ENCODE peak calls at places on chromosomes 11 and 22, in nine cellular contexts. M is Caco-2; O is hepatocyte; S is pancreas; I is thoracic aorta; K is islet precursor cell; N is skeletal muscle cell; V is heart left ventricle; Q is stimulated activated CD4-positive, alpha-beta T cell treated with anti-CD3 and anti-CD28 coated beads, Interleukin-12 subunit alpha, Interleukin-12 subunit beta, amount 100 ng/mL, for 24 hours. H is an unnamed sample.

GRCh38 chr11:86660011-86660595 is 12.3 kb downstream of the ME3 start:
- DNase-seq in M (no peak), I (no peak), O (no peak), V (no peak), S (no peak), Q (no peak), N (peak), K (no peak), H (no peak)

GRCh38 chr11:86606270-86606848 is 66.1 kb downstream of the ME3 start:
- DNase-seq in N (no peak), K (peak), S (no peak), O (no peak), I (no peak), Q (no peak), M (no peak), V (no peak), H (no peak)

GRCh38 chr22:37661160-37661924 is 2.8 kb downstream of the PDXP start:
- DNase-seq in Q (no peak), I (no peak), O (peak), M (no peak), S (peak), V (no peak), N (no peak), K (peak), H (no peak)

GRCh38 chr11:13040969-13041561 is 31.9 kb downstream of the RASSF10 start:
- DNase-seq in O (no peak), K (no peak), S (no peak), M (no peak), N (no peak), I (no peak), V (no peak), Q (no peak), H (peak)

GRCh38 chr11:2313051-2313951 is 11.5 kb downstream of the TSPAN32 start:
- DNase-seq in O (no peak), V (peak), K (no peak), N (no peak), M (peak), Q (no peak), S (no peak), I (no peak), H (no peak)

GRCh38 chr11:8735094-8735493 is 52.5 kb downstream of the RPL27A start:
- DNase-seq in K (no peak), I (no peak), O (no peak), N (no peak), Q (no peak), S (no peak), M (no peak), V (no peak), H (no peak)

GRCh38 chr11:20397281-20397680 is 9.8 kb downstream of the PRMT3 start:
- DNase-seq in Q (no peak), K (no peak), O (peak), V (no peak), I (no peak), M (no peak), S (no peak), N (peak), H (peak)

GRCh38 chr11:116913000-116913399 is 75.6 kb upstream of the APOA1 start:
- DNase-seq in Q (no peak), O (no peak), M (no peak), I (no peak), K (no peak), V (no peak), N (peak), S (no peak), H (no peak)

GRCh38 chr11:9923280-9923679 is 259.4 kb downstream of the SWAP70 start:
- DNase-seq in I (no peak), N (no peak), Q (no peak), M (no peak), S (no peak), K (no peak), O (no peak), V (no peak), H (no peak)

GRCh38 chr11:126702987-126703386 is 297.6 kb downstream of the KIRREL3 start:
- DNase-seq in O (no peak), I (no peak), S (no peak), Q (no peak), M (no peak), K (peak), N (no peak), V (no peak), H (no peak)

GRCh38 chr22:19022755-19023154 is 86.7 kb upstream of the PRODH start:
- DNase-seq in I (no peak), M (no peak), V (no peak), K (no peak), O (no peak), N (no peak), S (no peak), Q (no peak), H (no peak)

GRCh38 chr11:75347781-75348613 is 3.5 kb downstream of the ARRB1 start:
- DNase-seq in V (no peak), K (peak), O (peak), M (no peak), N (peak), Q (no peak), I (no peak), S (no peak), H (peak)

GRCh38 chr11:47617417-47617809 is 23.2 kb upstream of the C1QTNF4 start:
- DNase-seq in Q (no peak), I (no peak), K (no peak), M (no peak), V (no peak), S (no peak), O (no peak), N (peak), H (no peak)

GRCh38 chr22:27687984-27688545 is 113.5 kb downstream of the MN1 start:
- DNase-seq in O (no peak), K (no peak), S (no peak), I (no peak), Q (no peak), N (no peak), M (peak), V (no peak), H (no peak)

GRCh38 chr22:50603511-50604255 is 3.1 kb downstream of the MAPK8IP2 start:
- DNase-seq in K (peak), S (no peak), O (no peak), I (no peak), V (no peak), M (no peak), N (no peak), Q (no peak), H (no peak)

GRCh38 chr22:48856308-48856615 is 971.4 kb downstream of the BRD1 start:
- DNase-seq in I (no peak), N (no peak), Q (no peak), S (no peak), K (peak), O (no peak), M (peak), V (no peak), H (no peak)

GRCh38 chr11:72553748-72554147 is 119.4 kb upstream of the CLPB start:
- DNase-seq in K (no peak), O (no peak), Q (peak), M (no peak), S (no peak), N (no peak), V (no peak), I (no peak), H (peak)

GRCh38 chr11:87926250-87926970 is 248.8 kb downstream of the RAB38 start:
- DNase-seq in S (no peak), M (no peak), O (peak), K (peak), Q (no peak), I (no peak), V (no peak), N (peak), H (peak)

GRCh38 chr22:50360578-50360977 is 17.5 kb downstream of the PPP6R2 start:
- DNase-seq in S (no peak), K (no peak), N (no peak), O (no peak), Q (no peak), I (no peak), V (no peak), M (no peak), H (no peak)

GRCh38 chr22:49052023-49052538 is 775.6 kb downstream of the BRD1 start:
- DNase-seq in V (no peak), S (peak), Q (peak), O (no peak), M (no peak), K (no peak), N (no peak), I (no peak), H (no peak)